ENCODE peak calls at places on chromosomes 6 and 20, in six cellular contexts. S, D, X, W, H and Q are unnamed samples.

GRCh38 chr6:117448732-117449131 is 23.0 kb upstream of the ROS1 start:
- DNase-seq in S (peak), D (peak), X (peak), W (no peak), H (no peak), Q (no peak)

GRCh38 chr20:32064667-32065066 is 12.6 kb downstream of the HCK start:
- DNase-seq in S (no peak), D (no peak), X (no peak), W (no peak), H (no peak), Q (no peak)

GRCh38 chr20:20214757-20215275 is 153.1 kb upstream of the INSM1 start:
- DNase-seq in S (no peak), D (no peak), X (no peak), W (no peak), H (no peak), Q (no peak)

GRCh38 chr6:88512951-88513350 is 346.8 kb upstream of the CNR1 start:
- DNase-seq in S (no peak), D (no peak), X (peak), W (no peak), H (no peak), Q (no peak)

GRCh38 chr6:117928833-117929232 is 21.8 kb downstream of the SLC35F1 start:
- DNase-seq in S (no peak), D (no peak), X (no peak), W (no peak), H (no peak), Q (no peak)

GRCh38 chr20:13312300-13312699 is 91.2 kb downstream of the ISM1 start:
- DNase-seq in S (no peak), D (no peak), X (peak), W (no peak), H (no peak), Q (no peak)

GRCh38 chr6:72620866-72621242 is 1.0 kb upstream of the KCNQ5 start:
- DNase-seq in S (no peak), D (no peak), X (no peak), W (no peak), H (peak), Q (no peak)

GRCh38 chr6:130965657-130966056 is 97.4 kb downstream of the EPB41L2 start:
- DNase-seq in S (peak), D (peak), X (no peak), W (no peak), H (no peak), Q (no peak)

GRCh38 chr6:136095961-136096360 is 154.2 kb downstream of the MTFR2 start:
- DNase-seq in S (no peak), D (no peak), X (no peak), W (no peak), H (peak), Q (no peak)

GRCh38 chr20:53872081-53872541 is 198.3 kb downstream of the BCAS1 start:
- DNase-seq in S (no peak), D (peak), X (no peak), W (no peak), H (no peak), Q (peak)

GRCh38 chr6:147930743-147931142 is 411.9 kb upstream of the SASH1 start:
- DNase-seq in S (no peak), D (no peak), X (peak), W (no peak), H (no peak), Q (no peak)

GRCh38 chr6:90068264-90068663 is 174.0 kb downstream of the GJA10 start:
- DNase-seq in S (peak), D (peak), X (no peak), W (no peak), H (no peak), Q (no peak)

GRCh38 chr6:22476811-22477210 is 92.6 kb upstream of the HDGFL1 start:
- DNase-seq in S (peak), D (peak), X (no peak), W (no peak), H (no peak), Q (no peak)

GRCh38 chr6:43377710-43378229 is 8.3 kb upstream of the ZNF318 start:
- DNase-seq in S (no peak), D (no peak), X (no peak), W (no peak), H (no peak), Q (no peak)

GRCh38 chr20:43442310-43442880 is 15.3 kb upstream of the SRSF6 start:
- DNase-seq in S (peak), D (no peak), X (no peak), W (no peak), H (no peak), Q (no peak)

GRCh38 chr20:21490105-21490504 is 23.8 kb downstream of the NKX2-2 start:
- DNase-seq in S (peak), D (no peak), X (no peak), W (no peak), H (no peak), Q (no peak)

GRCh38 chr6:41767112-41767946 is 12.4 kb downstream of the FRS3 start:
- DNase-seq in S (peak), D (peak), X (no peak), W (no peak), H (no peak), Q (no peak)

GRCh38 chr6:81911446-81911845 is 159.0 kb upstream of the TENT5A start:
- DNase-seq in S (no peak), D (no peak), X (no peak), W (no peak), H (no peak), Q (no peak)

GRCh38 chr6:159438106-159438505 is 254.9 kb downstream of the SOD2 start:
- DNase-seq in S (no peak), D (no peak), X (no peak), W (no peak), H (no peak), Q (no peak)

DNA sequence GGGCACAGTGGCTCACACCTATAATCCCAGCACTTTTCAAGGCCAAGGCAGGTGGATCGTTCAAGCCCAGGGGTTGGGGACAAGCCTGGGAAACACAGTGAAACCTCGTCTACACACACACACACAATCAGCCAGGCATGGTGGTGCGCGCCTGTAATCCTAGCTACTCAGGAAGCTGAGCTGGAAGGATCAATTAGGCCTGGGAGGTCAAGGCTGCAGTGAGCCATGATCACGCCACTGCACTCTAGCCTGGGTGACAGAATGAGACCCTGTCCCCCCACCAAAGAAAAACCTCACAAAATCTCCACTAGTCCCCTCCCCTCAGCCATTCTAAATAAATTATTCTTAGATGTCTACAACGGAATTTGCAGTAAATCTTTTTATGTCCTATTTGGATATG is 165.1 kb downstream of the SLC16A10 start:
- DNase-seq in S (no peak), D (no peak), X (no peak), W (no peak), H (no peak), Q (no peak)
- H3K27ac ChIP-seq in S (no peak), D (no peak), X (no peak), W (no peak), H (no peak), Q (no peak)

GRCh38 chr6:165662671-165663282 is at the start of gene PDE10A:
- DNase-seq in S (peak), D (peak), X (no peak), W (no peak), H (no peak), Q (no peak)

GRCh38 chr6:165664553-165665383 is 1.7 kb upstream of the PDE10A start:
- DNase-seq in S (no peak), D (no peak), X (no peak), W (no peak), H (no peak), Q (no peak)

GRCh38 chr6:165662041-165662491 is 975 bp downstream of the PDE10A start:
- DNase-seq in S (peak), D (peak), X (no peak), W (no peak), H (no peak), Q (no peak)

GRCh38 chr6:165663736-165664552 is 903 bp upstream of the PDE10A start:
- DNase-seq in S (no peak), D (peak), X (no peak), W (no peak), H (no peak), Q (no peak)

DNA sequence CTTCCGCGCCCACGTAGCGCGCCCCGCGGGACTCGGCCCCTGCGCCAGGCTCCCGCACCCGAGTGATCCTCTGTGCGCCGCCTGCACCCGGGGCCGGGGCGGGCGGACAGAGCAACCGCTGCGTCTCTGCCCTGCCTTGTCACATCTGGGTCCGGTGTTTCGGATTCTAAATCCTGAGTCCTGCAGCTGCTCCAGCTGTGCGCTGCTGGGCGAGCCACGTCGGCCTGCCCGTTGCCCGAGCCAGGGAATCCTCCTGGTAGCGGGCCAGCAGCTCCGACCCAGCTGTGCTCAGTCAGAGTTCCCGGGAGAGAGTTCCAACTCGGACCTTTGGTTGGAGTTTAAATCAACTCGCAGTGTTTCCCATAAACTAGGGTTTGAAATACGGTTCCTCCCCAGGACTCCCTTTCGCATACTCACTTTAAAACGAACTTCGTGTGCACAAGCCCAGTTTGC is 268 bp upstream of the PDE10A start:
- DNase-seq in S (peak), D (peak), X (no peak), W (no peak), H (no peak), Q (no peak)
- H3K27ac ChIP-seq in S (peak), D (no peak), X (no peak), W (no peak), H (peak), Q (no peak)

GRCh38 chr6:126181173-126181741 is 158.7 kb upstream of the CENPW start:
- DNase-seq in S (no peak), D (no peak), X (no peak), W (no peak), H (no peak), Q (no peak)
- H3K27ac ChIP-seq in S (no peak), D (no peak), X (peak), W (no peak), H (peak), Q (no peak)

GRCh38 chr6:35602133-35602946 is 86.4 kb downstream of the FKBP5 start:
- DNase-seq in S (peak), D (peak), X (no peak), W (no peak), H (no peak), Q (no peak)

GRCh38 chr6:35600659-35601125 is 88.0 kb upstream of the TULP1 start:
- DNase-seq in S (no peak), D (no peak), X (no peak), W (no peak), H (no peak), Q (no peak)

GRCh38 chr6:35603326-35604202 is 85.2 kb downstream of the FKBP5 start:
- DNase-seq in S (no peak), D (peak), X (no peak), W (no peak), H (no peak), Q (no peak)

GRCh38 chr6:35599761-35600658 is 87.3 kb upstream of the TULP1 start:
- DNase-seq in S (peak), D (peak), X (no peak), W (no peak), H (no peak), Q (no peak)

GRCh38 chr6:35601331-35602132 is 87.2 kb downstream of the FKBP5 start:
- DNase-seq in S (peak), D (peak), X (no peak), W (peak), H (peak), Q (peak)
- H3K27ac ChIP-seq in S (peak), D (peak), X (peak), W (peak), H (peak), Q (no peak)

GRCh38 chr6:1096967-1097765 is 214.7 kb upstream of the FOXQ1 start:
- DNase-seq in S (no peak), D (no peak), X (no peak), W (no peak), H (no peak), Q (no peak)

GRCh38 chr6:1099257-1099656 is 212.6 kb upstream of the FOXQ1 start:
- DNase-seq in S (no peak), D (no peak), X (no peak), W (no peak), H (no peak), Q (no peak)

GRCh38 chr6:1091905-1092304 is 220.0 kb upstream of the FOXQ1 start:
- DNase-seq in S (no peak), D (no peak), X (no peak), W (no peak), H (no peak), Q (no peak)

GRCh38 chr6:1089860-1090259 is 222.0 kb upstream of the FOXQ1 start:
- DNase-seq in S (no peak), D (no peak), X (no peak), W (no peak), H (no peak), Q (no peak)

GRCh38 chr6:1094306-1094705 is 217.6 kb upstream of the FOXQ1 start:
- DNase-seq in S (peak), D (no peak), X (no peak), W (no peak), H (no peak), Q (no peak)
- H3K27ac ChIP-seq in S (peak), D (no peak), X (no peak), W (no peak), H (no peak), Q (no peak)

GRCh38 chr6:9583946-9584345 is 830.9 kb downstream of the TFAP2A start:
- DNase-seq in S (no peak), D (no peak), X (no peak), W (no peak), H (no peak), Q (no peak)

GRCh38 chr6:9576521-9576920 is 838.4 kb downstream of the TFAP2A start:
- DNase-seq in S (no peak), D (no peak), X (no peak), W (no peak), H (no peak), Q (no peak)

DNA sequence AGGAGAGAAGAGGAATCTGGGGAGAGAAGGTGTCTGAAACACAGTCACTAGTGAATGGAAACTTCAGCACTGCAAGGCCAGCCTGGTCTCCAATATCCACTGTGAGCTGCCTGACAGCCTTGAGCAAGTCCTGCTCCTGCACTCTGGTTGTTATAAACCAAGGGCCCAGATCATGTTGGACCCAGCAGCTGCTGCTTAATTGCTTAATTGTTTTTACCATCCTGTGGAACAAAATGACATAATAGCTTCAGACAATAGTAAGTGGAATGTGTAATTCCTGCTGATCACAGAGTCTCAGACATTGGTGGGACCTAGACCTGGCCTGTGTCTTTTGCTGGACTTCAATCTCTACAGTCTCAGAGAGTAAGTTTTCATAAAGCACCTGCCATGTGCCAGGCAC is 833.7 kb downstream of the TFAP2A start:
- DNase-seq in S (no peak), D (no peak), X (no peak), W (no peak), H (no peak), Q (no peak)
- H3K27ac ChIP-seq in S (no peak), D (no peak), X (no peak), W (no peak), H (no peak), Q (no peak)

DNA sequence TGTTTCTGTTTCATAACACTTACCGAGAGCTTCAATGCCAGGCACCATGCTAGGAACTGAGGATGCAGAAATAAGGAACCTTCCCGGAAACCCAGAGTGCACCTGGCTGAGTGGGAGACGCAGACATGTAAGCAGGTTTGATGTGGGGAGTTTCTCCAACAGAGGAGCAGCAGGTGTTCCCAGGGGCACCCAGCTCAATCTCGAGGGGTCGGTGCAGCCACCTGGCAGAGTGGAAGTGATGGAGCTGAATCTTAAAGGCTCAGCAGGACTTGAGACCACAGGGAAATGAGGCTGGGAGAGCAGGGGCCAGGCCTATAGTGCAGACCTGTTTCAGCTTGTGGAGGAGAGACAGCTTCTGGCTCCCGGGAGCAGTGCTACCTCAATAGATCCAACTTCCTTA is 27.9 kb upstream of the SRC start:
- DNase-seq in S (no peak), D (no peak), X (no peak), W (no peak), H (no peak), Q (peak)
- H3K27ac ChIP-seq in S (no peak), D (no peak), X (no peak), W (no peak), H (no peak), Q (no peak)